ENCODE peak calls at places on chromosomes 3 and 15, in seven cellular contexts. B is breast epithelium, J is esophagus muscularis mucosa, A is transverse colon, X is HCT116, H is stomach, O is spleen. U is an unnamed sample.
A peak's percentile ranks its signal among the peaks of the same experiment; 100 is the strongest.

GRCh38 chr3:126927846-126928245 is 55.1 kb upstream of the PLXNA1 start:
- DNase-seq in A (no peak), B (no peak), J (no peak), X (no peak), O (peak; percentile 46), H (no peak), U (no peak)

GRCh38 chr15:72168833-72169232 is 28.8 kb downstream of the GRAMD2A start:
- DNase-seq in A (no peak), J (no peak), O (no peak), H (peak; percentile 31), B (no peak), X (no peak), U (no peak)

GRCh38 chr15:42279234-42279723 is 6.0 kb upstream of the TMEM87A start:
- DNase-seq in J (no peak), A (no peak), O (no peak), H (no peak), X (no peak), B (no peak), U (no peak)

GRCh38 chr3:121735047-121735696 is 14.4 kb downstream of the GOLGB1 start:
- DNase-seq in H (no peak), J (no peak), X (no peak), O (no peak), B (no peak), A (no peak), U (no peak)

GRCh38 chr15:63945005-63945788 is 101.1 kb downstream of the DAPK2 start:
- DNase-seq in A (peak; percentile 83), H (peak; percentile 80), J (peak; percentile 91), O (peak; percentile 90), X (peak; percentile 24), B (peak; percentile 82), U (peak; percentile 56)

GRCh38 chr3:10892622-10893021 is 76.6 kb downstream of the SLC6A11 start:
- DNase-seq in H (no peak), J (no peak), B (no peak), A (no peak), O (no peak), X (no peak), U (no peak)

GRCh38 chr3:15102256-15102655 is 3.3 kb upstream of the RBSN start:
- DNase-seq in B (peak; percentile 66), J (no peak), A (peak; percentile 73), X (no peak), H (peak; percentile 89), O (peak; percentile 80), U (no peak)

GRCh38 chr3:114827495-114827894 is 319.6 kb downstream of the ZBTB20 start:
- DNase-seq in H (no peak), A (no peak), J (no peak), O (no peak), B (no peak), X (peak; percentile 60), U (no peak)

GRCh38 chr3:9008550-9009255 is 45.4 kb upstream of the RAD18 start:
- DNase-seq in A (no peak), B (no peak), O (no peak), H (no peak), J (no peak), X (no peak), U (no peak)

GRCh38 chr3:173977747-173978146 is 580.2 kb downstream of the NLGN1 start:
- DNase-seq in H (no peak), O (no peak), X (no peak), B (no peak), J (no peak), A (no peak), U (no peak)

GRCh38 chr3:130779031-130779430 is 32.4 kb upstream of the PIK3R4 start:
- DNase-seq in X (no peak), B (no peak), H (no peak), O (no peak), A (no peak), J (no peak), U (peak; percentile 17)

GRCh38 chr3:20809356-20809755 is 623.4 kb upstream of the SGO1 start:
- DNase-seq in B (no peak), O (no peak), H (no peak), J (no peak), X (no peak), A (no peak), U (no peak)

GRCh38 chr3:190384241-190384863 is 3.6 kb upstream of the CLDN16 start:
- DNase-seq in A (peak; percentile 46), H (peak; percentile 49), J (no peak), X (peak; percentile 87), B (no peak), O (no peak), U (peak; percentile 5)

GRCh38 chr3:14392231-14392630 is 10.2 kb upstream of the SLC6A6 start:
- DNase-seq in B (no peak), O (no peak), X (no peak), J (no peak), A (no peak), H (no peak), U (no peak)

GRCh38 chr3:196093271-196094111 is 11.6 kb upstream of the TFRC start:
- DNase-seq in H (no peak), O (peak; percentile 61), A (no peak), J (no peak), X (no peak), B (no peak), U (no peak)

GRCh38 chr3:37072892-37073291 is 79.6 kb downstream of the MLH1 start:
- DNase-seq in J (no peak), X (no peak), H (peak; percentile 91), A (peak; percentile 32), O (no peak), B (peak; percentile 69), U (no peak)

GRCh38 chr15:90360746-90361145 is 8.7 kb downstream of the ZNF774 start:
- DNase-seq in O (no peak), B (no peak), H (no peak), J (no peak), A (no peak), X (no peak), U (no peak)

GRCh38 chr3:1082024-1082633 is 10.7 kb upstream of the CNTN6 start:
- DNase-seq in H (peak; percentile 28), X (no peak), A (peak; percentile 43), B (peak; percentile 54), J (no peak), O (no peak), U (no peak)

GRCh38 chr15:88702983-88703382 is 64.2 kb downstream of the ISG20 start:
- DNase-seq in X (no peak), O (no peak), J (no peak), H (no peak), A (no peak), B (no peak), U (no peak)

GRCh38 chr15:45314960-45315359 is 62.9 kb downstream of the SLC28A2 start:
- DNase-seq in J (no peak), O (no peak), B (peak; percentile 60), X (no peak), A (peak; percentile 21), H (no peak), U (no peak)

DNA sequence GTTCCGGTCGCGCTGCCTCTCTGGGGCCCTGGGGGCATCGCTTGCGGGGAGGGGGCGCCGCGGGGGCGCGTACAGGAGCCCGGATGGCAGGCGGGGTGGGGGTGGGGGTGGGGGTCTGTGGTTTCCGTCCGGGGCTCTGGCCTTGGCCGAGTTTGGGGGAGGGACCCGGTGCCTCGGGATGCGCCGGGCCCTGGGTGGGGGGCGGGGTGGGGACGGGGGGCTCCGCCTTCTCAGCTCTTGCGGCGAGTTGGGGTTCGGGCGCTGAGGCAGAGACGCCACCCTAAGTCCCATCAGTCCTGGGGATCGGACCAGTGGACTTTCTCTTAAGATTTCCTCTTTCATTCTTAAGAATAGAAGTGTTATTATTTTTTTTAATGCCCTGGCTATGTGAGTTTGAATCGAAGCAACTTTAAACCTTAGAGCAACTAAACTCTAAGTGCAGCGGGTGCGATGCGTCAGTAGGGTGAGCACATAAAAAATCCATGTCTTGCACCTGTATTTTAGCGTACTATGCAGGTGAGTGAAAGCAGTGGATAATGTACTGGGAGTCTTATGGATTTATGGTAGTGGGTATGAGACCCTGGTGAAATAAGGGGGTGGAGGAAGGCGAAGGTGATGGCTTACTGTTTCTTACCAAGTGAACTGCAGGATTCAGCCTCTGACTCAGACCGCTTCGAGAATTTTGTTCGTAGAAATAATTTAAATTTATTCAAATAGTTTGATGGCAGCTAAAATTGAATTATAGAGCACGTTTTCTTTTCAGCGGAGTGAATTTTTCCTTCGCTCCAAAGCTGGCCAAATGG is 762 bp downstream of the CTNNB1 start:
- DNase-seq in J (no peak), O (no peak), A (peak; percentile 44), H (no peak), B (peak; percentile 53), X (no peak), U (peak; percentile 36)
- TF ChIP-seq POLR2AphosphoS5 in J (no peak), O (no peak), A (no peak), H (no peak), B (peak; percentile 30), X (no peak), U (no peak)

DNA sequence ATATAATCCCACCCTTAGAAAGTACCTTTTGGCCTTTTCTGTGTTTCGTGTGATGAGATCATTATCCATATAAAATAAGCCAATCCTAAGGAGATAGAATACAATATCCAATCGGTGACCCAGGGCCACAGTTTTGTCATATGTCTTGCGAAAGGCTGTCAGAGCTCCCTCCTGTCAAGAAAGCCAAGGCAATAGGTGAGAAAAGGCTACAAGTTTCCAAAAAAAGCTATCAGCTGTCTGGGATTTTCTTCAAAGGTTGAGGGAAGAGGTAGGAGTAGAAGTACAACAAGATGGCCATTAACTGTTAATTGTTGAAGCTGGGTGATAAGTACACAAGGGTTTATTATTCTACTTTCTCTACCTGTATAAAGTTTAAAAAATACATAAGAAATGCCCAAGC is 4.0 kb downstream of the PSMD6 start:
- DNase-seq in H (no peak), B (no peak), O (no peak), A (no peak), X (no peak), J (no peak), U (no peak)
- TF ChIP-seq POLR2A in H (no peak), B (no peak), O (no peak), A (no peak), X (no peak), J (no peak), U (no peak)

DNA sequence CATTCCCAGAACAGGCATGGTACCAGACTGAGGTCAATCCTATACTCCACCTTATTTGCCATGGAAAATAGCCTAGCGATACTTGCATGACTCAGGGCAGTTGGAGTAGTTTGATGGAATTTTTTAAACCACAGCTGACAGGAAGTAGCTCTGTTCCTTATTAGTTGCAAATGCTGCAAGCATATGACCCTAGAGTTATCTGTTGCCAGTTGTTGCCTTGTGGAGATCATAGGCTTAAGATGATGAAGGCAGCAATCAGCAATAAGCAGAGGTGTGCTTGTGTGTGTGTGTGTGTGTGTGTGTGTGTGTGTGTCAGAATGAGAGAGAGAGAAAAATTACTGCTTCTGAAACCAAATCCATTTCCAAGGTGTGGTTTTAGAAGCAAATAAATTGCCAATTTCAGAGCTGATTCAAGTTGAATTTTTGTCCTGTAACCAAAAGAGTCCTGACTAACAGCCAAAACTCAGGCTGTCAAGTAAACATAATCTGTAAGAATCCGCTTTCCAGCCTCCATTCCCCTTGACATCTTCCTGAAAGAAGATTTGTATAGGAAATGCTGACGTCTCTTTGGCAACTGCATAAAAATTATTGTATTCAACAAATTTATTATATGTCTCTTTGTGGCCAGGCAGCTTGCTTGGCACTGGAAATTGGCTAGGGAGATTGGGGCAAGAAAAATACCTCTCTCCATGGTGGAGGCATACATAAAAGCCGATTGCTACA is 141.2 kb downstream of the SERPINI1 start:
- DNase-seq in B (no peak), J (no peak), O (no peak), H (no peak), X (peak; percentile 15), A (no peak), U (no peak)
- TF ChIP-seq POLR2AphosphoS5 in B (no peak), J (no peak), O (no peak), H (no peak), X (no peak), A (no peak), U (no peak)

GRCh38 chr15:59170295-59170881 is 36.3 kb upstream of the LDHAL6B start:
- DNase-seq in A (peak; percentile 37), X (no peak), H (peak; percentile 91), O (peak; percentile 79), J (no peak), B (peak; percentile 89), U (no peak)
- TF ChIP-seq POLR2A in A (no peak), X (no peak), H (no peak), O (no peak), J (no peak), B (no peak), U (no peak)